ENCODE peak calls at places on chromosomes 12 and 14, in ten cellular contexts. J is mucosa of descending colon; M is glomerular endothelial cell; X is NCI-H1092 treated with DMSO at 0.1 percent for 48 hours; O is cerebellum; P is T-cell; H is GM12892; D is stimulated activated CD8-positive, alpha-beta memory T cell treated with anti-CD3 and anti-CD28 coated beads, Interleukin-2, amount 100 ng/mL, for 48 hours; N is mammary epithelial cell; T is B cell. A is an unnamed sample.

GRCh38 chr12:94198469-94198868 is 50.1 kb downstream of the PLXNC1 start:
- DNase-seq in J (no peak), M (no peak), X (no peak), O (no peak), P (no peak), H (no peak), D (no peak), N (no peak), T (no peak), A (no peak)

GRCh38 chr12:109716512-109717389 is 3.1 kb downstream of the FAM222A start:
- DNase-seq in J (no peak), M (no peak), X (peak), O (peak), P (no peak), H (no peak), D (no peak), N (no peak), T (no peak), A (no peak)

GRCh38 chr14:96502621-96503251 is 554 bp downstream of the PAPOLA start:
- DNase-seq in J (no peak), M (no peak), X (peak), O (peak), P (peak), H (peak), D (no peak), N (peak), T (peak), A (peak)

GRCh38 chr14:70282666-70283065 is 76.8 kb downstream of the COX16 start:
- DNase-seq in J (no peak), M (no peak), X (no peak), O (no peak), P (no peak), H (no peak), D (no peak), N (no peak), T (no peak), A (peak)

GRCh38 chr12:18375131-18375530 is 113.8 kb downstream of the PIK3C2G start:
- DNase-seq in J (no peak), M (no peak), X (no peak), O (no peak), P (no peak), H (no peak), D (no peak), N (no peak), T (no peak), A (no peak)

GRCh38 chr14:61460853-61461611 is 139.7 kb downstream of the PRKCH start:
- DNase-seq in J (no peak), M (no peak), X (no peak), O (no peak), P (no peak), H (no peak), D (no peak), N (peak), T (no peak), A (peak)

GRCh38 chr14:60344751-60345150 is 95.7 kb downstream of the PPM1A start:
- DNase-seq in J (no peak), M (no peak), X (no peak), O (no peak), P (no peak), H (no peak), D (no peak), N (no peak), T (no peak), A (no peak)

GRCh38 chr14:98900721-98901272 is 371.2 kb downstream of the BCL11B start:
- DNase-seq in J (no peak), M (no peak), X (no peak), O (no peak), P (no peak), H (no peak), D (no peak), N (no peak), T (no peak), A (no peak)

GRCh38 chr12:39327965-39328364 is 115.0 kb downstream of the KIF21A start:
- DNase-seq in J (no peak), M (no peak), X (no peak), O (no peak), P (no peak), H (no peak), D (no peak), N (no peak), T (no peak), A (no peak)

GRCh38 chr14:54209501-54210231 is 187.1 kb upstream of the CDKN3 start:
- DNase-seq in J (no peak), M (no peak), X (no peak), O (no peak), P (no peak), H (no peak), D (no peak), N (peak), T (no peak), A (no peak)

GRCh38 chr14:33068626-33069025 is 129.9 kb downstream of the NPAS3 start:
- DNase-seq in J (no peak), M (no peak), X (no peak), O (no peak), P (no peak), H (no peak), D (no peak), N (no peak), T (no peak), A (no peak)

GRCh38 chr12:62760779-62761178 is 174.2 kb downstream of the PPM1H start:
- DNase-seq in J (no peak), M (no peak), X (no peak), O (no peak), P (no peak), H (no peak), D (no peak), N (no peak), T (no peak), A (no peak)

GRCh38 chr12:96831346-96831745 is 75.7 kb upstream of the NEDD1 start:
- DNase-seq in J (no peak), M (no peak), X (no peak), O (no peak), P (no peak), H (no peak), D (no peak), N (no peak), T (no peak), A (no peak)

GRCh38 chr14:64761441-64762043 is 57.3 kb downstream of the PLEKHG3 start:
- DNase-seq in J (no peak), M (no peak), X (no peak), O (no peak), P (no peak), H (no peak), D (no peak), N (no peak), T (no peak), A (no peak)

GRCh38 chr14:31025335-31026075 is at the start of gene AP4S1:
- DNase-seq in J (peak), M (no peak), X (peak), O (peak), P (peak), H (peak), D (peak), N (peak), T (peak), A (peak)

GRCh38 chr12:113418213-113418879 is 3.8 kb upstream of the SDSL start:
- DNase-seq in J (no peak), M (no peak), X (no peak), O (no peak), P (no peak), H (no peak), D (no peak), N (no peak), T (no peak), A (no peak)

GRCh38 chr12:80655751-80656150 is 51.7 kb upstream of the MYF6 start:
- DNase-seq in J (no peak), M (no peak), X (no peak), O (no peak), P (no peak), H (no peak), D (no peak), N (no peak), T (no peak), A (no peak)

GRCh38 chr12:55671746-55672145 is 35.1 kb downstream of the OR10P1 start:
- DNase-seq in J (peak), M (no peak), X (no peak), O (no peak), P (no peak), H (no peak), D (no peak), N (no peak), T (no peak), A (no peak)

GRCh38 chr12:127619869-127620769 is 646.9 kb upstream of the TMEM132C start:
- DNase-seq in J (no peak), M (no peak), X (peak), O (peak), P (no peak), H (no peak), D (no peak), N (no peak), T (no peak), A (peak)

GRCh38 chr12:131350943-131351318 is 360.0 kb upstream of the SFSWAP start:
- DNase-seq in J (no peak), M (no peak), X (no peak), O (no peak), P (no peak), H (no peak), D (no peak), N (no peak), T (peak), A (no peak)

GRCh38 chr14:69713127-69713800 is 53.7 kb upstream of the SRSF5 start:
- DNase-seq in J (peak), M (no peak), X (peak), O (peak), P (no peak), H (no peak), D (no peak), N (peak), T (no peak), A (peak)

A was measured in NCI-H146.